ENCODE peak calls at places on chromosomes 13 and 19, in ten cellular contexts. Q is neural progenitor cell, U is B cell, I is body of pancreas, E is omental fat pad, A is WERI-Rb-1, K is left ventricle myocardium inferior, J is lower lobe of right lung, H is adrenal gland, S is RWPE1. F is an unnamed sample.

GRCh38 chr19:530133-531008 is 1.2 kb upstream of the CDC34 start:
- DNase-seq in Q (no peak), H (no peak), K (no peak), A (no peak), E (no peak), J (no peak), U (no peak), S (no peak), I (no peak), F (no peak)

GRCh38 chr13:98871727-98872126 is 106.1 kb downstream of the DOCK9 start:
- DNase-seq in K (no peak), U (no peak), S (no peak), E (no peak), J (no peak), A (no peak), Q (no peak), I (no peak), H (no peak), F (no peak)

GRCh38 chr13:63999614-64000013 is 2584.0 kb upstream of the PCDH20 start:
- DNase-seq in A (no peak), E (no peak), Q (no peak), U (no peak), H (no peak), I (no peak), J (no peak), S (no peak), K (no peak), F (no peak)

GRCh38 chr19:35712529-35712909 is 5.3 kb upstream of the KMT2B start:
- DNase-seq in H (no peak), S (no peak), A (no peak), U (no peak), Q (no peak), K (no peak), I (no peak), J (no peak), E (no peak), F (no peak)

GRCh38 chr19:51712461-51713081 is 11.2 kb downstream of the HAS1 start:
- DNase-seq in S (peak), A (peak), H (no peak), I (no peak), U (no peak), J (no peak), E (no peak), Q (peak), K (no peak), F (no peak)

GRCh38 chr19:48405850-48406249 is 12.4 kb downstream of the GRIN2D start:
- DNase-seq in Q (no peak), J (no peak), H (no peak), U (no peak), S (no peak), E (no peak), K (no peak), I (no peak), A (no peak), F (no peak)

GRCh38 chr13:66117573-66117972 is 1112.6 kb downstream of the PCDH9 start:
- DNase-seq in K (no peak), Q (no peak), S (no peak), I (no peak), A (no peak), U (no peak), E (no peak), H (no peak), J (no peak), F (no peak)

GRCh38 chr19:17234911-17235617 is 9.0 kb downstream of the OCEL1 start:
- DNase-seq in E (no peak), K (peak), J (peak), H (no peak), I (peak), U (peak), Q (peak), S (peak), A (peak), F (peak)

GRCh38 chr19:14371321-14371821 is 9.9 kb upstream of the ADGRE5 start:
- DNase-seq in H (no peak), U (no peak), Q (no peak), I (no peak), E (no peak), S (no peak), J (no peak), A (no peak), K (no peak), F (no peak)

GRCh38 chr13:111909971-111910671 is 156.8 kb upstream of the SOX1 start:
- DNase-seq in K (no peak), J (no peak), U (no peak), A (no peak), H (no peak), E (no peak), Q (no peak), S (no peak), I (no peak), F (no peak)

GRCh38 chr13:111909501-111909900 is 157.4 kb upstream of the SOX1 start:
- DNase-seq in I (no peak), U (no peak), J (no peak), Q (no peak), E (no peak), K (no peak), A (no peak), S (no peak), H (no peak), F (no peak)

GRCh38 chr13:111911754-111912452 is 155.0 kb upstream of the SOX1 start:
- DNase-seq in I (no peak), E (no peak), S (no peak), H (no peak), U (no peak), K (no peak), Q (no peak), J (no peak), A (peak), F (no peak)

GRCh38 chr13:111912453-111912866 is 154.5 kb upstream of the SOX1 start:
- DNase-seq in Q (no peak), J (no peak), I (no peak), K (no peak), U (no peak), H (no peak), A (peak), E (no peak), S (no peak), F (no peak)

GRCh38 chr13:111911141-111911720 is 155.7 kb upstream of the SOX1 start:
- DNase-seq in E (no peak), I (no peak), J (no peak), S (no peak), A (peak), U (no peak), H (no peak), K (no peak), Q (no peak), F (no peak)
- TF ChIP-seq CTCF in E (no peak), I (no peak), J (no peak), S (no peak), A (no peak), U (no peak), H (no peak), K (no peak), Q (no peak), F (no peak)

GRCh38 chr13:91185294-91185863 is 162.1 kb upstream of the MIR17HG start:
- DNase-seq in S (peak), I (no peak), Q (peak), E (no peak), J (no peak), H (no peak), A (no peak), K (no peak), U (no peak), F (no peak)
- TF ChIP-seq CTCF in S (no peak), I (peak), Q (peak), E (no peak), J (peak), H (no peak), A (peak), K (peak), U (no peak), F (peak)

DNA sequence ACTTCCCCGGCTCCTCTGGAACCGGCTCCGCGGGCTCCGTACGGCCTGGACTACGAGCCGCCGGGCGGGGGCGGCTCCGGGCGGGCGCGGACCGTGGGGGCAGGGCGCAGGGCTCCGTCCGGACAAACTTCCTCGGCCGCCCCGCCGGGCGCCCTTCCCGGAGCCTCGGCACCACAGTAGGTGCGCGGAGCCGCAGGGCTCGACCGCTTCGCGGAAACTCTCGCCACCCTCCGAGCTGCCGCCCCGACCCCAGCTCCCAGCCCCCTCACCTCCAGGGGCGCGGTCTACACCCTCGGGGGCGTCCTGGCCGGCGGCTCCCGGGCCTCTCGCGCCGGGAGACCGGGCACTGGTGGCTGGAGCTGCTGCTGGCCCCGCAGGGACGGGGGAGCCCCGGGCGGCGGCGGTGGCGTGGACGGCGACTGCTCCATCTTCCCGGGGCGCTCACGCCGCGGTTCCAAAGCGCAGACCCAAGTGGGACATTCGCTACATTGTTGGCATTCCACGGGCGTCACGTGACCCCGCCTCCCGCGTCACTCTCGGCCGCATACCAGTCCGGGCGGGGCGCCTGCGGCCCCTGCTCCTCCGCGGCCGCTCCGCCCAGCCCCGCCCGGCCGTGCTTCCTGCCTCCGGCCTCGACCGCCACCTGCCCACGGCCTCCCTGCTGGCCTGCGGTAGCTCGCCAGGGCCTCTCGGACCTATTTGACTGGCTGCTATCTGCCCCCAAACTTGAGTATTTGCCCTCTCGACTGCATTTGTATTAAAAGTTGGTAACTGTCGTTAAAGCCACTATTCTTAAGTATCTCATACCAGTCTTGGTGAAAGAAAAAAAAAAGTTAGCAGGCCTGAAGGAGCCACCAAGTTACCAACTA is at the start of gene LATS2:
- DNase-seq in I (peak), J (peak), S (peak), K (peak), Q (peak), H (peak), U (peak), E (peak), A (peak), F (peak)
- TF ChIP-seq CTCF in I (peak), J (peak), S (peak), K (peak), Q (no peak), H (peak), U (no peak), E (no peak), A (peak), F (no peak)

DNA sequence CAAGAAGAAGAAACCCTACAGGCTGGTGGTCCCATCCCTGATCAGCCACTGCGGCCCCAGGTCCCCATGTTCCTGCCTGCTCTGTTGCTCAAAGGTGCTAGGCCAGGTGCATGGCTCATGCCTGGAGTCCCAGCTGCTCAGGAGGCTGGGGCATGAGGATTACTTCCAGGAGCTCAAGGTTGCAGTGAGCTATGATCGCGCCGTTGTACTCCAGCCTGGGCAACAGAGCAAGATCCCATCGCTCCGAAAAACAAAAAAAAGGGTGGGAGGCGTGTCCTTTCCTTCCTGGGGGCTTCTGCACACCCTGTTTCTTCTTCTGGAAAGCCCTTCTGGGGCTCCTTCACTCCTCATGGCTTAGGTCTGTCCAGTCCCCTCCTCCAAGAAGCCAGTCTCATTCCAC is 11.9 kb upstream of the TINCR start:
- DNase-seq in K (no peak), J (no peak), E (no peak), Q (no peak), H (no peak), S (no peak), I (no peak), A (no peak), U (no peak), F (no peak)
- TF ChIP-seq CTCF in K (no peak), J (no peak), E (no peak), Q (no peak), H (no peak), S (no peak), I (no peak), A (no peak), U (no peak), F (no peak)

GRCh38 chr19:49869484-49870308 is 2.3 kb upstream of the PNKP start:
- DNase-seq in A (peak), Q (peak), I (peak), E (peak), S (peak), H (peak), U (peak), J (peak), K (peak), F (peak)
- TF ChIP-seq CTCF in A (no peak), Q (no peak), I (peak), E (no peak), S (no peak), H (no peak), U (no peak), J (peak), K (peak), F (no peak)